ENCODE peak calls at places on chromosomes 13 and 19, in ten cellular contexts. A is left lung, K is endodermal cell, B is AG08395, E is thoracic aorta, P is osteoblast, C is cerebellar nuclear complex, Q is fibroblast of villous mesenchyme, Z is spleen, L is NCI-H748 treated with DMSO at 0.1 percent for 48 hours. R is an unnamed sample.

GRCh38 chr19:2695288-2695866 is 7.1 kb downstream of the GNG7 start:
- DNase-seq in A (no peak), K (no peak), B (no peak), E (no peak), P (peak), C (no peak), Q (no peak), Z (peak), L (no peak), R (no peak)

GRCh38 chr13:51549050-51549449 is 35.2 kb upstream of the WDFY2 start:
- DNase-seq in A (no peak), K (peak), B (no peak), E (no peak), P (no peak), C (no peak), Q (no peak), Z (peak), L (no peak), R (no peak)

GRCh38 chr19:18541258-18541991 is 1.9 kb downstream of the FKBP8 start:
- DNase-seq in A (no peak), K (no peak), B (peak), E (no peak), P (peak), C (no peak), Q (no peak), Z (no peak), L (no peak), R (no peak)

GRCh38 chr13:23350009-23350408 is 83.5 kb downstream of the SACS start:
- DNase-seq in A (no peak), K (no peak), B (peak), E (no peak), P (no peak), C (no peak), Q (no peak), Z (no peak), L (no peak), R (no peak)

GRCh38 chr13:43246382-43246781 is 223.0 kb downstream of the DNAJC15 start:
- DNase-seq in A (no peak), K (no peak), B (no peak), E (no peak), P (no peak), C (no peak), Q (no peak), Z (no peak), L (no peak), R (no peak)

GRCh38 chr19:56839665-56840451 is 668 bp downstream of the PEG3 start:
- DNase-seq in A (peak), K (no peak), B (no peak), E (peak), P (no peak), C (peak), Q (peak), Z (peak), L (no peak), R (no peak)

GRCh38 chr13:79987323-79987722 is 353.6 kb downstream of the SPRY2 start:
- DNase-seq in A (no peak), K (no peak), B (no peak), E (no peak), P (no peak), C (no peak), Q (no peak), Z (no peak), L (peak), R (no peak)

GRCh38 chr13:74136089-74136658 is 2.0 kb upstream of the KLF12 start:
- DNase-seq in A (peak), K (no peak), B (peak), E (no peak), P (peak), C (no peak), Q (peak), Z (peak), L (peak), R (peak)

GRCh38 chr19:38634757-38635482 is 12.5 kb upstream of the ACTN4 start:
- DNase-seq in A (peak), K (peak), B (peak), E (no peak), P (peak), C (no peak), Q (peak), Z (peak), L (peak), R (peak)

GRCh38 chr13:110548891-110549794 is 12.4 kb downstream of the RAB20 start:
- DNase-seq in A (no peak), K (no peak), B (no peak), E (no peak), P (no peak), C (no peak), Q (no peak), Z (peak), L (no peak), R (no peak)

GRCh38 chr19:6543866-6544347 is 13.1 kb downstream of the TNFSF9 start:
- DNase-seq in A (no peak), K (no peak), B (no peak), E (no peak), P (peak), C (no peak), Q (no peak), Z (no peak), L (no peak), R (no peak)

GRCh38 chr13:21884299-21884878 is 213.5 kb downstream of the FGF9 start:
- DNase-seq in A (no peak), K (no peak), B (no peak), E (no peak), P (no peak), C (no peak), Q (no peak), Z (no peak), L (peak), R (no peak)

GRCh38 chr19:30153326-30154210 is 211.5 kb downstream of the URI1 start:
- DNase-seq in A (no peak), K (no peak), B (no peak), E (no peak), P (no peak), C (no peak), Q (no peak), Z (no peak), L (no peak), R (no peak)

R was measured in activated effector memory CD4-positive, alpha-beta T cell treated with anti-CD3 and anti-CD28 coated beads, Interleukin-2, amount 50 U/mL, for 16 hours.